ENCODE peak calls at places on chromosomes 6 and 20, in six cellular contexts. O, A, N, K, I and Y are unnamed samples.

GRCh38 chr6:129183681-129184216 is 300.8 kb downstream of the LAMA2 start:
- DNase-seq in A (no peak), K (no peak), O (no peak), I (no peak), N (peak), Y (no peak)

GRCh38 chr20:3964719-3965118 is 50.6 kb downstream of the RNF24 start:
- DNase-seq in O (no peak), A (no peak), K (no peak), I (no peak), N (no peak), Y (no peak)

GRCh38 chr6:143822584-143823024 is 20.5 kb upstream of the LTV1 start:
- DNase-seq in K (no peak), I (no peak), N (peak), A (no peak), O (no peak), Y (no peak)

GRCh38 chr6:153140299-153140698 is 9.2 kb upstream of the RGS17 start:
- DNase-seq in A (no peak), O (no peak), N (no peak), K (no peak), I (no peak), Y (no peak)

GRCh38 chr6:164085552-164086325 is 671.2 kb downstream of the QKI start:
- DNase-seq in I (peak), K (peak), O (no peak), N (peak), A (no peak), Y (no peak)

GRCh38 chr6:144908004-144908403 is 622.9 kb downstream of the UTRN start:
- DNase-seq in A (no peak), O (no peak), N (no peak), I (no peak), K (no peak), Y (no peak)

GRCh38 chr6:149234051-149234962 is 83.2 kb upstream of the TAB2 start:
- DNase-seq in N (peak), O (no peak), A (no peak), I (no peak), K (no peak), Y (no peak)

GRCh38 chr20:25389858-25390537 is 637 bp downstream of the ABHD12 start:
- DNase-seq in O (peak), K (peak), A (peak), I (peak), N (peak), Y (peak)

GRCh38 chr6:116206231-116206903 is 47.5 kb downstream of the TSPYL4 start:
- DNase-seq in A (no peak), O (no peak), N (no peak), K (no peak), I (no peak), Y (no peak)

GRCh38 chr20:8161262-8162071 is 29.4 kb downstream of the PLCB1 start:
- DNase-seq in N (peak), A (no peak), O (no peak), K (no peak), I (no peak), Y (no peak)

GRCh38 chr6:12288844-12289654 is 1.1 kb upstream of the EDN1 start:
- DNase-seq in A (peak), I (peak), N (peak), K (peak), O (peak), Y (peak)

GRCh38 chr6:4603291-4603690 is 172.9 kb upstream of the CDYL start:
- DNase-seq in O (peak), K (no peak), A (no peak), N (peak), I (no peak), Y (no peak)

GRCh38 chr20:62710886-62711702 is 2.5 kb downstream of the NTSR1 start:
- DNase-seq in K (no peak), N (no peak), O (no peak), I (no peak), A (no peak), Y (no peak)

GRCh38 chr6:84274856-84275255 is 47.4 kb upstream of the CEP162 start:
- DNase-seq in K (no peak), A (no peak), I (no peak), N (no peak), O (no peak), Y (no peak)

GRCh38 chr6:19303381-19303780 is 533.8 kb upstream of the ID4 start:
- DNase-seq in K (no peak), I (peak), N (no peak), A (no peak), O (peak), Y (no peak)

GRCh38 chr20:40563296-40563950 is 125.6 kb downstream of the MAFB start:
- DNase-seq in I (no peak), K (no peak), O (peak), N (peak), A (no peak), Y (no peak)

GRCh38 chr6:44733868-44734267 is 346.4 kb downstream of the CDC5L start:
- DNase-seq in I (peak), K (no peak), N (no peak), O (peak), A (no peak), Y (no peak)

GRCh38 chr6:26045046-26045938 is 41.9 kb upstream of the HFE start:
- DNase-seq in O (peak), N (peak), K (no peak), A (no peak), I (peak), Y (no peak)

GRCh38 chr6:34663887-34664269 is 32.7 kb downstream of the ILRUN start:
- DNase-seq in A (no peak), N (no peak), I (no peak), O (no peak), K (no peak), Y (no peak)

GRCh38 chr20:43530321-43531090 is 23.0 kb downstream of the L3MBTL1 start:
- DNase-seq in N (no peak), K (no peak), O (no peak), I (no peak), A (no peak), Y (no peak)
- TF ChIP-seq CTCF in N (no peak), K (no peak), O (no peak), I (no peak), A (no peak), Y (no peak)

DNA sequence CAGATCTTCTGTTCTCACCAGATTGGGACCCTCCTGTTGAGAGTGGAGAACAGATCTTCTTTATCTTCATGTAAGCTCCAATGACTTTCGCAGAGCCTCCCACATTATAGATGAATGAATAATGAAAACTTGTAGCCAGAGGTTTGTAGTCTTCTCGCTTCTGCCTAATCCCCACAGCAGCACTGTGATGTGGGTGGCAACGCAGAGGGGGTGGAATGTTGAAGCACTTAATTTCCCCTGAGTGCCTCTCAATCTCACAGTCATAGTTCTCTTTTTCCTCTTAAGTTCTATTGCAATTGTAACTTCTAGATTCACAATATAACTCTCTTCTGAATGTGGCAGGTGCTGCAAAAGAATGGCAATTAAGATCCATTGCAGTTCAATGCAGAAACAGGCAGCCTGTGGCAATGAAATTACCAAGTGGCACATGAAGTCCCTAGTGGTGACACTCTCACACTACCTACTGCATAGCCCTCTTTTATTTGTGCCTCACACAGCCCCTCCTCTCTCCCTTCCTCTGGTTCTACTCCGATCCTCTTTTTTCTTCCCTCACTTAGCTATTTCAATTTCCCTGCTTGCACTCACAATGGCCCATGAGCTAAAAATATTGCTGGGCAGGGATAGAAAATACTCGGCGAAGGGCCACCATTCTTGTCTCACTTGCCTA is 281.9 kb downstream of the UBE3D start:
- DNase-seq in N (no peak), A (no peak), O (no peak), I (no peak), K (peak), Y (no peak)
- TF ChIP-seq CTCF in N (peak), A (peak), O (no peak), I (no peak), K (peak), Y (peak)

GRCh38 chr6:54040545-54040944 is 70.7 kb upstream of the MLIP start:
- DNase-seq in O (no peak), A (no peak), I (no peak), N (no peak), K (no peak), Y (no peak)
- TF ChIP-seq CTCF in O (no peak), A (no peak), I (no peak), N (no peak), K (no peak), Y (no peak)

DNA sequence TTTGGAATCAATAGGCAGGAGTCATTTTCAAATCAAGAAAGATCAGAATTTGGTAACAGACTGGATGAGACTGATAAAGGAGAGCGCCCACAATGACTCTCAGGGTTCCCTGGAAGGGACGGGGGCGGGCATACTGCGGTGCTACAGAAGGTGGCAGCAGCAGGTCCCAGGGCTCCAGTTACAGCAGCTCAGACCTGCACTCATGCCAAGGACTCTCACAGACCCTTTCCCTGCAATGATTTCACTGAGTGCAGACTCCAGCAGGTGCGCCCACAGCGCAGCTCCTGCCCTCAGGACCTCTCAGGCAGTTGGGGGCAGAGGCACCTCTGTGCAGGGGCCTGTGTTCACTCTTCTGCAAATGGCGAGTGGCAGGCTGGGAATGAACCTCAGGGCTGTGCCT is 359.8 kb downstream of the ZFAND3 start:
- DNase-seq in K (no peak), O (no peak), N (no peak), A (no peak), I (no peak), Y (no peak)
- TF ChIP-seq CTCF in K (peak), O (no peak), N (peak), A (no peak), I (no peak), Y (no peak)